ENCODE peak calls at places on chromosomes 7 and 10, in ten cellular contexts. H is naive thymus-derived CD4-positive, alpha-beta T cell; K is left lung; D is NB4; X is tibial nerve; C is cardiac muscle cell; M is suprapubic skin; O is fibroblast of lung; A is left ventricle myocardium inferior; W is IMR-90. Y is an unnamed sample.

GRCh38 chr7:140005341-140005740 is 57.4 kb downstream of the PARP12 start:
- DNase-seq in M (no peak), K (no peak), H (no peak), D (no peak), C (no peak), W (no peak), A (no peak), X (no peak), O (no peak), Y (peak)

GRCh38 chr10:3131098-3131497 is 41.5 kb downstream of the PITRM1 start:
- DNase-seq in X (no peak), W (peak), O (no peak), K (no peak), D (no peak), M (no peak), H (no peak), C (no peak), A (no peak), Y (no peak)

GRCh38 chr10:33236916-33237315 is 97.6 kb downstream of the NRP1 start:
- DNase-seq in O (peak), C (no peak), X (no peak), M (no peak), W (no peak), D (no peak), K (no peak), H (no peak), A (no peak), Y (no peak)

GRCh38 chr10:10533417-10533816 is 484.3 kb upstream of the CELF2 start:
- DNase-seq in K (no peak), W (peak), A (no peak), M (no peak), H (no peak), D (no peak), O (peak), C (no peak), X (no peak), Y (no peak)

GRCh38 chr7:1645071-1646015 is 24.7 kb upstream of the ELFN1 start:
- DNase-seq in A (peak), X (no peak), D (no peak), K (no peak), O (no peak), H (no peak), W (no peak), M (no peak), C (no peak), Y (no peak)

GRCh38 chr10:58448121-58448935 is 63.1 kb downstream of the TFAM start:
- DNase-seq in C (no peak), M (no peak), D (no peak), K (no peak), A (no peak), H (no peak), X (no peak), W (no peak), O (no peak), Y (no peak)

GRCh38 chr10:69899727-69900595 is 98.3 kb downstream of the COL13A1 start:
- DNase-seq in H (no peak), C (peak), A (no peak), D (no peak), W (no peak), K (no peak), M (no peak), O (no peak), X (no peak), Y (no peak)

GRCh38 chr10:124155781-124156401 is 62.5 kb upstream of the CHST15 start:
- DNase-seq in O (peak), X (no peak), C (peak), A (peak), W (no peak), K (no peak), M (no peak), H (no peak), D (no peak), Y (peak)

GRCh38 chr7:118305686-118306085 is 81.2 kb downstream of the ANKRD7 start:
- DNase-seq in D (peak), K (no peak), H (no peak), X (no peak), C (no peak), O (peak), M (no peak), A (no peak), W (no peak), Y (no peak)

GRCh38 chr10:4704034-4704545 is 121.9 kb upstream of the AKR1E2 start:
- DNase-seq in M (no peak), D (no peak), X (no peak), H (no peak), A (no peak), O (peak), W (peak), C (no peak), K (no peak), Y (no peak)

GRCh38 chr7:5345171-5345570 is 62.4 kb downstream of the SLC29A4 start:
- DNase-seq in D (no peak), W (no peak), M (no peak), K (no peak), A (no peak), X (no peak), H (no peak), C (no peak), O (no peak), Y (no peak)

GRCh38 chr7:15839415-15840100 is 153.1 kb upstream of the MEOX2 start:
- DNase-seq in C (peak), D (peak), O (no peak), X (peak), M (peak), A (peak), H (no peak), W (no peak), K (peak), Y (peak)

GRCh38 chr7:34075543-34075942 is 170.2 kb downstream of the BMPER start:
- DNase-seq in M (no peak), X (no peak), O (no peak), W (no peak), D (no peak), K (no peak), C (no peak), H (no peak), A (no peak), Y (no peak)

GRCh38 chr10:34758447-34758996 is 56.6 kb downstream of the PARD3 start:
- DNase-seq in C (no peak), H (no peak), W (peak), D (peak), O (peak), X (no peak), M (no peak), K (no peak), A (no peak), Y (no peak)

GRCh38 chr10:12511651-12512050 is 162.3 kb downstream of the CAMK1D start:
- DNase-seq in M (peak), X (no peak), W (no peak), H (no peak), D (no peak), A (no peak), C (no peak), O (no peak), K (no peak), Y (no peak)

GRCh38 chr7:106779877-106780276 is 85.2 kb upstream of the PIK3CG start:
- DNase-seq in O (no peak), K (no peak), X (no peak), W (no peak), M (no peak), A (no peak), H (no peak), C (peak), D (peak), Y (no peak)

GRCh38 chr7:111561659-111561908 is 708 bp downstream of the IMMP2L start:
- DNase-seq in O (peak), D (no peak), A (no peak), M (no peak), W (no peak), X (no peak), K (no peak), C (no peak), H (no peak), Y (no peak)

GRCh38 chr10:20355915-20356314 is 539.7 kb downstream of the PLXDC2 start:
- DNase-seq in X (no peak), O (no peak), H (no peak), K (no peak), C (no peak), M (no peak), W (no peak), A (no peak), D (no peak), Y (no peak)

GRCh38 chr7:167087-167855 is 25.1 kb upstream of the FAM20C start:
- DNase-seq in O (no peak), H (no peak), A (no peak), W (no peak), M (no peak), X (no peak), K (peak), D (peak), C (no peak), Y (peak)

GRCh38 chr7:121954803-121955202 is 81.8 kb downstream of the PTPRZ1 start:
- DNase-seq in D (no peak), C (no peak), H (no peak), X (no peak), M (no peak), K (no peak), A (no peak), W (peak), O (peak), Y (no peak)

GRCh38 chr7:8176370-8177081 is 85.4 kb downstream of the ICA1 start:
- DNase-seq in D (peak), M (no peak), H (peak), X (no peak), K (peak), C (no peak), A (no peak), O (no peak), W (no peak), Y (no peak)

GRCh38 chr10:132401396-132402168 is 4.6 kb downstream of the PWWP2B start:
- DNase-seq in H (no peak), A (peak), K (no peak), O (no peak), C (no peak), X (no peak), W (no peak), M (no peak), D (no peak), Y (peak)

GRCh38 chr10:92689663-92690210 is at the start of gene HHEX:
- DNase-seq in W (peak), K (peak), M (no peak), C (peak), D (peak), A (peak), O (peak), H (no peak), X (no peak), Y (peak)

GRCh38 chr10:66639351-66639750 is 286.5 kb upstream of the LRRTM3 start:
- DNase-seq in K (no peak), O (peak), A (no peak), X (no peak), W (peak), M (no peak), C (no peak), D (no peak), H (no peak), Y (no peak)

GRCh38 chr7:70647801-70648491 is 484.0 kb upstream of the GALNT17 start:
- DNase-seq in K (no peak), M (no peak), W (peak), A (no peak), X (no peak), O (peak), D (peak), C (no peak), H (peak), Y (no peak)

GRCh38 chr7:44750921-44751571 is 2.4 kb downstream of the ZMIZ2 start:
- DNase-seq in C (peak), X (no peak), W (peak), H (no peak), O (peak), A (peak), K (no peak), D (peak), M (no peak), Y (no peak)

GRCh38 chr7:105268511-105269392 is 120.0 kb downstream of the SRPK2 start:
- DNase-seq in O (peak), M (no peak), D (peak), K (no peak), C (peak), H (peak), X (no peak), W (peak), A (no peak), Y (no peak)

GRCh38 chr7:12316925-12317324 is 86.7 kb downstream of the VWDE start:
- DNase-seq in A (no peak), C (no peak), O (peak), D (no peak), M (no peak), W (no peak), H (no peak), X (no peak), K (no peak), Y (no peak)

GRCh38 chr10:89278034-89278535 is 23.8 kb upstream of the IFIT2 start:
- DNase-seq in D (no peak), O (peak), H (no peak), W (peak), C (no peak), A (no peak), K (no peak), M (no peak), X (no peak), Y (peak)

GRCh38 chr10:115094605-115095004 is 1.4 kb downstream of the ATRNL1 start:
- DNase-seq in A (no peak), D (no peak), H (no peak), K (no peak), M (no peak), W (no peak), O (no peak), X (no peak), C (no peak), Y (no peak)

GRCh38 chr7:74619235-74619860 is 38.2 kb upstream of the GTF2I start:
- DNase-seq in W (no peak), O (no peak), D (no peak), X (no peak), H (no peak), C (peak), A (no peak), M (no peak), K (no peak), Y (no peak)

GRCh38 chr7:127678947-127679346 is 27.0 kb downstream of the SND1 start:
- DNase-seq in D (no peak), K (no peak), O (peak), W (peak), A (no peak), M (no peak), C (no peak), X (no peak), H (no peak), Y (no peak)

GRCh38 chr10:97427571-97428179 is 1.7 kb downstream of the PGAM1 start:
- DNase-seq in D (peak), A (no peak), O (peak), K (peak), M (no peak), W (peak), C (peak), X (no peak), H (no peak), Y (no peak)

GRCh38 chr7:86226191-86226590 is 417.5 kb upstream of the GRM3 start:
- DNase-seq in X (no peak), C (no peak), A (no peak), W (no peak), K (no peak), H (no peak), O (no peak), M (no peak), D (no peak), Y (no peak)

DNA sequence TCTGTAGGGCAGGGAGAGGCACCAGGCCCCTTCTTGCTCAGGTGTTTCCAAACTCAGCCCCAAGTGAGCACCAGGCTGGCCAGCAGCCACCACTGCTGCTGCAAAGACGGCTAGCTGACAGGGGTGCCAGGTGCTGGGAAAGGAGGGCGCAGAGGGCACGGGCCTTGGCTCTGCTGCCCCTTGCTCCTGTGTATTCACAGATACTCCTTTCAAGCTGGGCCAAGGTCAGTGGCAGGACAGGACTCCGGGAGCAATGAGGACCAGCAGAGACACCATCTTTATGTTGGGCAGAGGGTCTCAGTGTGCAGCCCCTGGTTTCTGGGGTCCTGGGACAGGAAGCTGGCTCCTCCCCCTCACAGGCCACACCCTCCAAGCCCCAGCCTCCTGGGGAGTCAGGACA is 110.1 kb downstream of the SMURF1 start:
- DNase-seq in H (no peak), X (no peak), W (no peak), A (no peak), O (no peak), C (no peak), K (no peak), M (peak), D (no peak), Y (no peak)
- H3K4me3 ChIP-seq in H (no peak), X (no peak), W (no peak), A (no peak), O (no peak), C (no peak), K (no peak), M (no peak), D (no peak), Y (no peak)

GRCh38 chr7:157684596-157685429 is 348.0 kb downstream of the DNAJB6 start:
- DNase-seq in M (peak), H (no peak), W (no peak), K (no peak), X (peak), D (no peak), O (peak), A (no peak), C (no peak), Y (no peak)

GRCh38 chr7:157683251-157684156 is 346.7 kb downstream of the DNAJB6 start:
- DNase-seq in A (no peak), H (no peak), C (no peak), D (no peak), O (peak), W (no peak), M (peak), X (peak), K (no peak), Y (no peak)

GRCh38 chr7:157685430-157686284 is 348.9 kb downstream of the DNAJB6 start:
- DNase-seq in K (peak), X (peak), C (no peak), O (no peak), D (no peak), A (no peak), W (no peak), H (no peak), M (peak), Y (no peak)

GRCh38 chr7:157682946-157683239 is 346.1 kb downstream of the DNAJB6 start:
- DNase-seq in D (no peak), K (no peak), M (peak), W (no peak), X (peak), H (no peak), O (no peak), C (no peak), A (no peak), Y (no peak)

DNA sequence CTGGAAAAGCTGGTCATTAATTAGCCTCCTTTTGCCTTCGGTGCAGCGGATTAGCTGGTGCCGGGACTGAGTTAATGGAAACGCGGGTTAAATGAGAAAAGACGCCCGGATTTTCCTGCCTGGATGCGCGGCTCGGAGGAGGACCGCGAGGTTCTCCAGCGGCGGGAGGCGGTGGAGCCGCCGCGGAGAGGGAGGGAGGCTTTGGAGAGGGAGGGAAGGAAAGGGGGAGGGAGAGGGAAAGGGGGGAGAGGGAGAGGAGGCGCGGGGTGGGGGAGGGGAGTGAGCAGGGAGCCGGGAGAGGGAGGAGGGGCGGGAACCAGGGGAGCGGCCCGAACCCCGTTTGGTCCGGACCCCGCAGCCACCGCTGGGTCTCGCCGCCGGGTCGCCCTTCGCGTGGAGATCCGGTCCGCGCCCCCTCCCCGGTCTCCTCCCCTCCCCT is 347.4 kb downstream of the DNAJB6 start:
- DNase-seq in X (peak), C (no peak), O (peak), W (no peak), K (no peak), H (no peak), A (no peak), M (no peak), D (no peak), Y (no peak)
- H3K4me3 ChIP-seq in X (no peak), C (no peak), O (no peak), W (no peak), K (no peak), H (no peak), A (peak), M (peak), D (no peak), Y (peak)

GRCh38 chr7:149205690-149206381 is 10.5 kb downstream of the ZNF282 start:
- DNase-seq in O (no peak), K (no peak), A (no peak), M (no peak), D (no peak), W (no peak), H (no peak), C (no peak), X (no peak), Y (no peak)
- H3K4me3 ChIP-seq in O (no peak), K (no peak), A (no peak), M (no peak), D (no peak), W (no peak), H (no peak), C (no peak), X (no peak), Y (no peak)

GRCh38 chr10:29634764-29635625 is at the start of gene SVIL:
- DNase-seq in O (peak), M (peak), H (no peak), W (peak), K (peak), D (peak), X (peak), C (peak), A (peak), Y (peak)

GRCh38 chr10:29636178-29636577 is 1.4 kb upstream of the SVIL start:
- DNase-seq in X (no peak), M (no peak), O (peak), A (no peak), H (peak), W (peak), K (no peak), D (peak), C (no peak), Y (no peak)

GRCh38 chr10:29635711-29636144 is 957 bp upstream of the SVIL start:
- DNase-seq in K (no peak), A (no peak), W (peak), D (peak), H (peak), C (peak), X (no peak), O (peak), M (no peak), Y (no peak)

GRCh38 chr10:29631049-29631339 is 3.8 kb downstream of the SVIL start:
- DNase-seq in X (no peak), W (no peak), O (no peak), H (no peak), C (no peak), M (no peak), A (no peak), D (no peak), K (no peak), Y (no peak)

GRCh38 chr10:29634105-29634504 is 666 bp downstream of the SVIL start:
- DNase-seq in W (no peak), M (no peak), C (no peak), A (no peak), X (no peak), K (no peak), O (no peak), D (no peak), H (no peak), Y (no peak)
- H3K4me3 ChIP-seq in W (no peak), M (peak), C (peak), A (peak), X (no peak), K (no peak), O (no peak), D (no peak), H (no peak), Y (peak)

GRCh38 chr10:62636825-62637248 is 167.7 kb upstream of the ADO start:
- DNase-seq in X (no peak), H (no peak), K (no peak), M (no peak), O (no peak), A (no peak), W (peak), C (no peak), D (peak), Y (no peak)
- H3K4me3 ChIP-seq in X (no peak), H (peak), K (peak), M (peak), O (peak), A (peak), W (peak), C (no peak), D (no peak), Y (no peak)